ENCODE peak calls at places on chromosomes 3 and 15, in four cellular contexts. One of them, this sample, is unnamed.
A peak's percentile ranks its signal among the peaks of the same experiment; 100 is the strongest.

GRCh38 chr3:79765854-79766253 is 1.9 kb downstream of the ROBO1 start:
- DNase-seq in epithelial cell of esophagus: no peak
- DNase-seq in fibroblast of villous mesenchyme: no peak
- DNase-seq in endothelial cell: no peak
- DNase-seq in this sample: peak; percentile 12

GRCh38 chr3:23807161-23808015 is 1.6 kb downstream of the UBE2E1 start:
- DNase-seq in endothelial cell: no peak
- DNase-seq in fibroblast of villous mesenchyme: peak; percentile 63
- DNase-seq in epithelial cell of esophagus: peak; percentile 19
- DNase-seq in this sample: no peak

GRCh38 chr3:190120161-190121060 is at the start of gene P3H2:
- DNase-seq in endothelial cell: peak; percentile 82
- DNase-seq in epithelial cell of esophagus: peak; percentile 92
- DNase-seq in fibroblast of villous mesenchyme: peak; percentile 92
- DNase-seq in this sample: peak; percentile 78

GRCh38 chr3:79233431-79234060 is 534.3 kb downstream of the ROBO1 start:
- DNase-seq in epithelial cell of esophagus: no peak
- DNase-seq in fibroblast of villous mesenchyme: no peak
- DNase-seq in endothelial cell: no peak
- DNase-seq in this sample: no peak

GRCh38 chr15:42688301-42688700 is 48.6 kb downstream of the CDAN1 start:
- DNase-seq in epithelial cell of esophagus: peak; percentile 96
- DNase-seq in fibroblast of villous mesenchyme: no peak
- DNase-seq in endothelial cell: no peak
- DNase-seq in this sample: no peak

GRCh38 chr3:183275418-183275817 is 22.4 kb downstream of the B3GNT5 start:
- DNase-seq in endothelial cell: no peak
- DNase-seq in fibroblast of villous mesenchyme: peak; percentile 82
- DNase-seq in epithelial cell of esophagus: peak; percentile 79
- DNase-seq in this sample: no peak

GRCh38 chr3:51384145-51384729 is 854 bp upstream of the MANF start:
- DNase-seq in fibroblast of villous mesenchyme: peak; percentile 12
- DNase-seq in epithelial cell of esophagus: no peak
- DNase-seq in endothelial cell: peak; percentile 38
- DNase-seq in this sample: peak; percentile 39

GRCh38 chr3:151721294-151721693 is 12.4 kb upstream of the AADACL2 start:
- DNase-seq in epithelial cell of esophagus: no peak
- DNase-seq in endothelial cell: no peak
- DNase-seq in fibroblast of villous mesenchyme: no peak
- DNase-seq in this sample: no peak

GRCh38 chr15:46607103-46607502 is 972.3 kb downstream of the SQOR start:
- DNase-seq in endothelial cell: no peak
- DNase-seq in epithelial cell of esophagus: no peak
- DNase-seq in fibroblast of villous mesenchyme: no peak
- DNase-seq in this sample: no peak

GRCh38 chr3:76021376-76021775 is 236.0 kb upstream of the ZNF717 start:
- DNase-seq in fibroblast of villous mesenchyme: no peak
- DNase-seq in endothelial cell: no peak
- DNase-seq in epithelial cell of esophagus: peak; percentile 20
- DNase-seq in this sample: no peak

This sample was measured in HEK293T.